ENCODE peak calls at places on chromosomes 7 and 10, in nine cellular contexts. I, A, W, P, J, K, G, T and X are unnamed samples.

GRCh38 chr7:71229699-71230098 is 97.8 kb downstream of the GALNT17 start:
- DNase-seq in I (no peak), A (no peak), W (no peak), P (no peak), J (no peak), K (no peak), G (no peak), T (no peak), X (no peak)

GRCh38 chr7:64429232-64429631 is 115.5 kb downstream of the ZNF736 start:
- DNase-seq in I (no peak), A (no peak), W (no peak), P (no peak), J (no peak), K (no peak), G (no peak), T (no peak), X (no peak)

GRCh38 chr7:44447874-44448425 is 42.5 kb downstream of the NUDCD3 start:
- DNase-seq in I (no peak), A (no peak), W (no peak), P (no peak), J (no peak), K (no peak), G (no peak), T (no peak), X (no peak)

GRCh38 chr7:97733276-97734206 is 1.7 kb downstream of the TAC1 start:
- DNase-seq in I (peak), A (peak), W (no peak), P (no peak), J (no peak), K (no peak), G (no peak), T (peak), X (no peak)

GRCh38 chr10:12631216-12631615 is 281.9 kb downstream of the CAMK1D start:
- DNase-seq in I (no peak), A (no peak), W (no peak), P (no peak), J (no peak), K (peak), G (no peak), T (no peak), X (peak)

GRCh38 chr7:101390901-101391301 is 28.2 kb downstream of the COL26A1 start:
- DNase-seq in I (no peak), A (peak), W (no peak), P (no peak), J (peak), K (peak), G (no peak), T (peak), X (peak)

GRCh38 chr10:110629680-110630191 is 14.4 kb upstream of the RBM20 start:
- DNase-seq in I (no peak), A (no peak), W (no peak), P (peak), J (no peak), K (peak), G (peak), T (no peak), X (no peak)

GRCh38 chr7:115023219-115023618 is 101.3 kb downstream of the MDFIC start:
- DNase-seq in I (no peak), A (no peak), W (no peak), P (no peak), J (no peak), K (no peak), G (no peak), T (no peak), X (no peak)

GRCh38 chr7:34339061-34339526 is 318.9 kb upstream of the NPSR1 start:
- DNase-seq in I (no peak), A (no peak), W (no peak), P (no peak), J (peak), K (peak), G (no peak), T (no peak), X (no peak)

GRCh38 chr10:115747811-115748210 is 525.2 kb downstream of the GFRA1 start:
- DNase-seq in I (no peak), A (no peak), W (no peak), P (no peak), J (no peak), K (no peak), G (no peak), T (no peak), X (no peak)

GRCh38 chr7:21454906-21455305 is 27.0 kb downstream of the SP4 start:
- DNase-seq in I (no peak), A (no peak), W (no peak), P (no peak), J (no peak), K (no peak), G (no peak), T (no peak), X (no peak)

GRCh38 chr10:28179490-28180099 is 123.3 kb downstream of the MPP7 start:
- DNase-seq in I (no peak), A (no peak), W (peak), P (peak), J (peak), K (peak), G (peak), T (peak), X (peak)

GRCh38 chr7:120110169-120110568 is 162.8 kb upstream of the KCND2 start:
- DNase-seq in I (no peak), A (no peak), W (no peak), P (no peak), J (no peak), K (no peak), G (no peak), T (no peak), X (no peak)

GRCh38 chr10:104445359-104445758 is 91.7 kb downstream of the CFAP58 start:
- DNase-seq in I (no peak), A (no peak), W (no peak), P (peak), J (peak), K (peak), G (no peak), T (no peak), X (peak)

GRCh38 chr7:15977663-15978062 is 291.2 kb upstream of the MEOX2 start:
- DNase-seq in I (no peak), A (no peak), W (no peak), P (peak), J (peak), K (peak), G (no peak), T (no peak), X (no peak)

GRCh38 chr10:61784354-61785131 is 117.0 kb upstream of the ARID5B start:
- DNase-seq in I (no peak), A (no peak), W (no peak), P (no peak), J (no peak), K (no peak), G (no peak), T (peak), X (no peak)

GRCh38 chr10:130074639-130075038 is 36.0 kb downstream of the C10orf143 start:
- DNase-seq in I (no peak), A (no peak), W (no peak), P (no peak), J (no peak), K (no peak), G (no peak), T (no peak), X (no peak)

GRCh38 chr7:121945066-121945848 is 72.3 kb downstream of the PTPRZ1 start:
- DNase-seq in I (no peak), A (no peak), W (no peak), P (no peak), J (no peak), K (no peak), G (no peak), T (no peak), X (no peak)

GRCh38 chr7:152910545-152911013 is 151.0 kb downstream of the ACTR3B start:
- DNase-seq in I (no peak), A (no peak), W (no peak), P (no peak), J (no peak), K (no peak), G (peak), T (no peak), X (no peak)

GRCh38 chr10:116263870-116264269 is 9.1 kb downstream of the GFRA1 start:
- DNase-seq in I (no peak), A (no peak), W (no peak), P (no peak), J (no peak), K (peak), G (no peak), T (no peak), X (no peak)

GRCh38 chr7:20220824-20221547 is 3.8 kb upstream of the MACC1 start:
- DNase-seq in I (no peak), A (no peak), W (no peak), P (no peak), J (peak), K (peak), G (no peak), T (no peak), X (peak)

GRCh38 chr10:124450783-124451057 is 885 bp upstream of the NKX1-2 start:
- DNase-seq in I (no peak), A (no peak), W (no peak), P (no peak), J (no peak), K (no peak), G (no peak), T (no peak), X (no peak)